ENCODE peak calls at places on chromosomes 13 and 19, in seven cellular contexts. One of them, this sample, is unnamed.

GRCh38 chr13:51714663-51715168 is 89.2 kb downstream of the DHRS12 start:
- DNase-seq in NT2/D1: no peak
- DNase-seq in mesenchymal stem cell: peak
- DNase-seq in endothelial cell of umbilical vein: no peak
- DNase-seq in endodermal cell: no peak
- DNase-seq in K562: no peak
- DNase-seq in HCT116: no peak
- DNase-seq in this sample: no peak

GRCh38 chr19:39412867-39413268 is 399 bp downstream of the PLEKHG2 start:
- DNase-seq in endodermal cell: no peak
- DNase-seq in K562: no peak
- DNase-seq in endothelial cell of umbilical vein: no peak
- DNase-seq in HCT116: no peak
- DNase-seq in NT2/D1: no peak
- DNase-seq in mesenchymal stem cell: no peak
- DNase-seq in this sample: no peak

GRCh38 chr13:105273665-105274222 is 1261.7 kb downstream of the EFNB2 start:
- DNase-seq in HCT116: no peak
- DNase-seq in endothelial cell of umbilical vein: no peak
- DNase-seq in mesenchymal stem cell: no peak
- DNase-seq in K562: no peak
- DNase-seq in NT2/D1: no peak
- DNase-seq in endodermal cell: no peak
- DNase-seq in this sample: no peak

GRCh38 chr19:35135389-35135909 is 590 bp upstream of the LGI4 start:
- DNase-seq in HCT116: peak
- DNase-seq in endothelial cell of umbilical vein: peak
- DNase-seq in NT2/D1: no peak
- DNase-seq in endodermal cell: peak
- DNase-seq in mesenchymal stem cell: peak
- DNase-seq in K562: peak
- DNase-seq in this sample: no peak

GRCh38 chr13:97946951-97947588 is 6.4 kb upstream of the IPO5 start:
- DNase-seq in HCT116: no peak
- DNase-seq in endodermal cell: no peak
- DNase-seq in mesenchymal stem cell: peak
- DNase-seq in K562: no peak
- DNase-seq in NT2/D1: no peak
- DNase-seq in endothelial cell of umbilical vein: no peak
- DNase-seq in this sample: peak

GRCh38 chr19:18488838-18489626 is 32.8 kb downstream of the ELL start:
- DNase-seq in NT2/D1: no peak
- DNase-seq in endothelial cell of umbilical vein: peak
- DNase-seq in HCT116: no peak
- DNase-seq in mesenchymal stem cell: peak
- DNase-seq in endodermal cell: peak
- DNase-seq in K562: peak
- DNase-seq in this sample: no peak

GRCh38 chr13:76383671-76384461 is 502.3 kb downstream of the KCTD12 start:
- DNase-seq in endodermal cell: no peak
- DNase-seq in mesenchymal stem cell: peak
- DNase-seq in K562: no peak
- DNase-seq in endothelial cell of umbilical vein: peak
- DNase-seq in NT2/D1: no peak
- DNase-seq in HCT116: no peak
- DNase-seq in this sample: peak

GRCh38 chr19:50565984-50566903 is 2.0 kb downstream of the LRRC4B start:
- DNase-seq in endodermal cell: peak
- DNase-seq in HCT116: no peak
- DNase-seq in NT2/D1: no peak
- DNase-seq in K562: no peak
- DNase-seq in mesenchymal stem cell: no peak
- DNase-seq in endothelial cell of umbilical vein: no peak
- DNase-seq in this sample: no peak

GRCh38 chr13:99993660-99994455 is 12.3 kb downstream of the ZIC2 start:
- DNase-seq in HCT116: no peak
- DNase-seq in endodermal cell: no peak
- DNase-seq in K562: no peak
- DNase-seq in NT2/D1: no peak
- DNase-seq in endothelial cell of umbilical vein: no peak
- DNase-seq in mesenchymal stem cell: no peak
- DNase-seq in this sample: no peak

GRCh38 chr19:10432736-10433130 is 12.4 kb downstream of the PDE4A start:
- DNase-seq in mesenchymal stem cell: no peak
- DNase-seq in HCT116: no peak
- DNase-seq in endothelial cell of umbilical vein: no peak
- DNase-seq in NT2/D1: no peak
- DNase-seq in K562: no peak
- DNase-seq in endodermal cell: no peak
- DNase-seq in this sample: no peak
- H3K9ac ChIP-seq in mesenchymal stem cell: peak
- H3K9ac ChIP-seq in HCT116: peak
- H3K9ac ChIP-seq in endothelial cell of umbilical vein: no peak
- H3K9ac ChIP-seq in NT2/D1: peak
- H3K9ac ChIP-seq in K562: peak
- H3K9ac ChIP-seq in endodermal cell: no peak
- H3K9ac ChIP-seq in this sample: no peak

GRCh38 chr19:6248856-6249255 is 30.9 kb downstream of the MLLT1 start:
- DNase-seq in endodermal cell: no peak
- DNase-seq in K562: no peak
- DNase-seq in HCT116: no peak
- DNase-seq in NT2/D1: no peak
- DNase-seq in mesenchymal stem cell: no peak
- DNase-seq in endothelial cell of umbilical vein: no peak
- DNase-seq in this sample: no peak

GRCh38 chr19:6250909-6251308 is 28.9 kb downstream of the MLLT1 start:
- DNase-seq in HCT116: no peak
- DNase-seq in endothelial cell of umbilical vein: no peak
- DNase-seq in NT2/D1: no peak
- DNase-seq in endodermal cell: no peak
- DNase-seq in mesenchymal stem cell: no peak
- DNase-seq in K562: no peak
- DNase-seq in this sample: no peak

GRCh38 chr19:6250024-6250605 is 29.7 kb downstream of the MLLT1 start:
- DNase-seq in K562: no peak
- DNase-seq in endothelial cell of umbilical vein: no peak
- DNase-seq in mesenchymal stem cell: no peak
- DNase-seq in NT2/D1: no peak
- DNase-seq in endodermal cell: no peak
- DNase-seq in HCT116: no peak
- DNase-seq in this sample: no peak

GRCh38 chr19:6248341-6248740 is 31.4 kb downstream of the MLLT1 start:
- DNase-seq in K562: no peak
- DNase-seq in HCT116: no peak
- DNase-seq in endothelial cell of umbilical vein: no peak
- DNase-seq in mesenchymal stem cell: no peak
- DNase-seq in NT2/D1: no peak
- DNase-seq in endodermal cell: no peak
- DNase-seq in this sample: no peak

DNA sequence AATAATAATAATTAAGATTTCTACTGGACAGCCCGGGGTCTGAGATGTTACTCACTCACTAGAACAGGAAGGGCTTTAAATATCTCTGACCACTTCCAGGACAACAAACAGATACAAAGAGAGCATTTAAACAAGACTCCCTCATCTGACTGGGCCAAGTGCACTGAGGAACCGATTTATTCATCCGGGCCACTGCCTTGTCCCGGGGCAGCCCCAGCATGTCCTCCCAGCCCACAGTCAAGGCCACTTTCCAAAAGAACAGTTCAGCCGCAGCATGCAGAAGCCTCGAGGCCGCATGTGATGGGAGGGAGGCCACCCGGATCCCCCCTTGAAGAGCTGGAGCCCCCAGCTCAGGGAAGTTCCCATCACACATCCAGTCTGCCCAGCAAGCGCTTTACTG is 30.5 kb downstream of the MLLT1 start:
- DNase-seq in endothelial cell of umbilical vein: no peak
- DNase-seq in endodermal cell: no peak
- DNase-seq in K562: no peak
- DNase-seq in HCT116: no peak
- DNase-seq in NT2/D1: no peak
- DNase-seq in mesenchymal stem cell: peak
- DNase-seq in this sample: no peak
- H3K9ac ChIP-seq in endothelial cell of umbilical vein: no peak
- H3K9ac ChIP-seq in endodermal cell: no peak
- H3K9ac ChIP-seq in K562: no peak
- H3K9ac ChIP-seq in HCT116: no peak
- H3K9ac ChIP-seq in NT2/D1: no peak
- H3K9ac ChIP-seq in mesenchymal stem cell: no peak
- H3K9ac ChIP-seq in this sample: no peak

DNA sequence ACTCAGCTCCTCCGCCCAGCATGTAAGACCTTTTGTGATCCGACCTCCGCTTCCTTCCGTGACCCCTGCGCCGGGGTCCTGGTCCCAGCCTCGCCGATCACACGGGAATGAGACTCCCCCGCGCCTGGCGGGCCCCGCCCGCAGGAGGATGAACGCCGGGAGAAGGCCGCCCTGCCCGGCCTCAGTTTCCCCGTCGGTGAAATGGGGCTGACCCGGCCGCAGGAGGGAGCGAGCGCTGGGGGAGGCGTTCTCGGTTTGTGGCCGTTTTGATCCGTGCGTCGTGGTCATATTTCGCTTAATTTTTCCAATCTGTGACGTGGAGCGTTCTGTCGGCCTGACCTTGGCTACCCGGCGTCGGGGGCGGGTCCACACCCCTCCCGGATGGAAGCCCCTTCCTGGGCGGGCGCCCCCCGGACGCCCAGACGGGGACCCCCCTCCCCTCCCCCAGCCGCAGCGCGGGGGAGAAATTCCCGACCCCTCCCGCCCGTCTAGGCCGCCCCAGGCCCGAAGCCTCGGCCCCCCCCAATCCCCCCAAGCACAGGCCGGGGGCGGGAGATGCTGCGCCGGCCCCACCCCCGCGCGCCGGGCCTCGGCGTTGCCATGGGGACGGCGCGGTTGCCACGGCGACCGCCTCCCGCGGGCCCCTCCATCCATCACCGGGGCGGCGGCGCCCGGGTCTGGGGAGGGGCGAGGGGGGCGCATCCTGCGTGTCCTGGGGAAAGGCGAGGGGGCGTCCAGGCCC is 11.1 kb downstream of the PALM start:
- DNase-seq in HCT116: no peak
- DNase-seq in mesenchymal stem cell: no peak
- DNase-seq in endodermal cell: no peak
- DNase-seq in NT2/D1: no peak
- DNase-seq in K562: peak
- DNase-seq in endothelial cell of umbilical vein: no peak
- DNase-seq in this sample: no peak
- H3K9ac ChIP-seq in HCT116: no peak
- H3K9ac ChIP-seq in mesenchymal stem cell: peak
- H3K9ac ChIP-seq in endodermal cell: no peak
- H3K9ac ChIP-seq in NT2/D1: no peak
- H3K9ac ChIP-seq in K562: no peak
- H3K9ac ChIP-seq in endothelial cell of umbilical vein: no peak
- H3K9ac ChIP-seq in this sample: no peak

DNA sequence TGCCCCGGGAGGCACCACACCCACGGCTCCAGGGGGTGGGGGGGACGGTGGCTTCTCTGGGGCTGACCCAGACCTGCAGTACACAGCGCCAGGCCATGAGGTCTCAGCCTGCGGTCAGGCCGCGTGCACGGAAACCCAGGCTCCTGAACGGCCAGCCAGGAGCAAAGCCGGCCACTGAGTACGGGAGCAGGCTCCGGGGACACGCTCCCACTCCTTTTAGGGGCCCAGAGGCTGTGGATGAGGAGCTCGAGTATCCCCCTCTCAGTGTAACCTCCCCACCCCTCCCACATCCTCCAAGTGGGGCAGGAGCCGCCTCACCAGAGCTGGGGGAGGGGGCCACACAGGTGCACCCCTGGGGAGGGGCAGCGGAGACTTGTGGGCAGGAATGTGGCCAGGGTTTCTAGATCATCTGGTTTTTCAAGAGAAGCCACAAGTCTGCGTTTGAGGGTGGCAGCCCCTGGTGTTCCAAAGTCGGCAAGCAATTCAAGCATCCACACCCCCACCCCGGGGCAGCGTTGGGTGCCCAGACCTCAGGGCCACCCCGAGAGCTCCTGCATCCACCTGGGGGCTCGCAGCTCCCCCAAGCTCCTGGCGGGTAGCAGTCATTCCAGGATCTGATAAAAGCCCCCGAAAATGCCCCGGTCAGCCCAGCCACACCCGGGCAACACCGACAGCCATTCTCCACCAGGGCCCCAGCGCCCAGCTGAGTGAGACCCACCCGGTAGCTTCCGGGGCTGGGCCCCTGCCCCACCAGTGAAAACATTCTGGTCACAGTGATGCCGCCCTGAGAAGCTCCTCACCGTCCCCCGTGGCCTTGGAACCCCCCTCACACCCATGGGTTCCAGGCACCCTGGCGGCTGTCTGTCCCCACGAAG is 6.1 kb downstream of the SBNO2 start:
- DNase-seq in K562: no peak
- DNase-seq in endodermal cell: no peak
- DNase-seq in endothelial cell of umbilical vein: no peak
- DNase-seq in mesenchymal stem cell: no peak
- DNase-seq in HCT116: no peak
- DNase-seq in NT2/D1: no peak
- DNase-seq in this sample: no peak
- H3K9ac ChIP-seq in K562: no peak
- H3K9ac ChIP-seq in endodermal cell: no peak
- H3K9ac ChIP-seq in endothelial cell of umbilical vein: no peak
- H3K9ac ChIP-seq in mesenchymal stem cell: peak
- H3K9ac ChIP-seq in HCT116: peak
- H3K9ac ChIP-seq in NT2/D1: peak
- H3K9ac ChIP-seq in this sample: no peak

This sample was measured in SK-N-MC.